ENCODE peak calls at places on chromosomes 1 and 21, in nine cellular contexts. C is IMR-90; L is CD8-positive, alpha-beta memory T cell; P is trophoblast cell; K is thoracic aorta; Q is AG04450; M is left ventricle myocardium inferior; Y is astrocyte; T is testis. F is an unnamed sample.

GRCh38 chr1:19310720-19311502 is 1.0 kb downstream of the AKR7A2 start:
- DNase-seq in C (peak), L (peak), P (no peak), K (no peak), Q (no peak), M (no peak), Y (no peak), T (no peak), F (no peak)

GRCh38 chr1:26102046-26102925 is 9.3 kb upstream of the PDIK1L start:
- DNase-seq in C (peak), L (no peak), P (no peak), K (no peak), Q (no peak), M (no peak), Y (no peak), T (no peak), F (no peak)

GRCh38 chr1:233509596-233509995 is 104.3 kb upstream of the KCNK1 start:
- DNase-seq in C (no peak), L (no peak), P (no peak), K (no peak), Q (no peak), M (no peak), Y (no peak), T (no peak), F (no peak)

GRCh38 chr1:232766224-232766890 is 38.9 kb upstream of the MAP10 start:
- DNase-seq in C (no peak), L (no peak), P (no peak), K (no peak), Q (no peak), M (no peak), Y (peak), T (no peak), F (no peak)

GRCh38 chr21:34743831-34744230 is 75.0 kb downstream of the CLIC6 start:
- DNase-seq in C (peak), L (no peak), P (no peak), K (no peak), Q (no peak), M (no peak), Y (peak), T (no peak), F (peak)

GRCh38 chr1:185412385-185413074 is 95.5 kb upstream of the IVNS1ABP start:
- DNase-seq in C (no peak), L (no peak), P (no peak), K (no peak), Q (no peak), M (no peak), Y (no peak), T (no peak), F (peak)

GRCh38 chr1:31152181-31152768 is 86.8 kb upstream of the PUM1 start:
- DNase-seq in C (peak), L (no peak), P (peak), K (no peak), Q (peak), M (no peak), Y (peak), T (no peak), F (no peak)

GRCh38 chr1:91828583-91829281 is 57.2 kb downstream of the TGFBR3 start:
- DNase-seq in C (no peak), L (no peak), P (peak), K (no peak), Q (no peak), M (no peak), Y (no peak), T (no peak), F (no peak)

GRCh38 chr1:83512371-83513004 is 486.4 kb downstream of the TTLL7 start:
- DNase-seq in C (no peak), L (no peak), P (no peak), K (no peak), Q (no peak), M (no peak), Y (no peak), T (no peak), F (no peak)

GRCh38 chr1:154943649-154944421 is 7.3 kb upstream of the PMVK start:
- DNase-seq in C (peak), L (no peak), P (no peak), K (no peak), Q (no peak), M (no peak), Y (no peak), T (peak), F (no peak)

GRCh38 chr1:176178316-176178715 is 28.8 kb downstream of the COP1 start:
- DNase-seq in C (no peak), L (no peak), P (no peak), K (no peak), Q (no peak), M (no peak), Y (no peak), T (no peak), F (no peak)

GRCh38 chr1:107991371-107992066 is 26.5 kb upstream of the VAV3 start:
- DNase-seq in C (no peak), L (no peak), P (peak), K (no peak), Q (no peak), M (no peak), Y (peak), T (peak), F (no peak)

GRCh38 chr1:237542525-237543418 is 347.9 kb downstream of the ZP4 start:
- DNase-seq in C (no peak), L (no peak), P (no peak), K (no peak), Q (no peak), M (no peak), Y (no peak), T (no peak), F (no peak)

GRCh38 chr1:30668546-30669327 is 54.6 kb downstream of the MATN1 start:
- DNase-seq in C (peak), L (no peak), P (no peak), K (no peak), Q (no peak), M (no peak), Y (no peak), T (no peak), F (no peak)

GRCh38 chr1:198622532-198623218 is 16.2 kb upstream of the PTPRC start:
- DNase-seq in C (no peak), L (no peak), P (no peak), K (no peak), Q (no peak), M (no peak), Y (no peak), T (no peak), F (no peak)

GRCh38 chr1:118204106-118204505 is 19.1 kb upstream of the SPAG17 start:
- DNase-seq in C (no peak), L (no peak), P (no peak), K (no peak), Q (no peak), M (no peak), Y (no peak), T (no peak), F (no peak)

GRCh38 chr1:34113887-34114286 is 51.1 kb downstream of the CSMD2 start:
- DNase-seq in C (no peak), L (no peak), P (peak), K (no peak), Q (no peak), M (no peak), Y (no peak), T (no peak), F (no peak)

GRCh38 chr1:201095581-201096531 is 16.4 kb downstream of the CACNA1S start:
- DNase-seq in C (no peak), L (no peak), P (no peak), K (no peak), Q (no peak), M (no peak), Y (no peak), T (no peak), F (no peak)

GRCh38 chr1:149993764-149994163 is 16.8 kb downstream of the OTUD7B start:
- DNase-seq in C (no peak), L (no peak), P (no peak), K (no peak), Q (no peak), M (no peak), Y (no peak), T (no peak), F (no peak)

GRCh38 chr1:94591791-94592565 is 50.4 kb upstream of the F3 start:
- DNase-seq in C (no peak), L (no peak), P (no peak), K (no peak), Q (no peak), M (no peak), Y (no peak), T (no peak), F (no peak)

GRCh38 chr1:214700381-214700780 is 97.4 kb downstream of the CENPF start:
- DNase-seq in C (no peak), L (no peak), P (no peak), K (no peak), Q (no peak), M (no peak), Y (no peak), T (no peak), F (no peak)

GRCh38 chr21:33451634-33452071 is 28.1 kb downstream of the TMEM50B start:
- DNase-seq in C (peak), L (no peak), P (no peak), K (no peak), Q (no peak), M (no peak), Y (no peak), T (no peak), F (no peak)

GRCh38 chr1:113976609-113977278 is 2.5 kb upstream of the OLFML3 start:
- DNase-seq in C (peak), L (no peak), P (no peak), K (no peak), Q (no peak), M (no peak), Y (peak), T (peak), F (no peak)

GRCh38 chr21:39637197-39637970 is 24.6 kb downstream of the B3GALT5 start:
- DNase-seq in C (no peak), L (no peak), P (no peak), K (no peak), Q (no peak), M (no peak), Y (no peak), T (no peak), F (no peak)

GRCh38 chr1:226685196-226685820 is 53.8 kb downstream of the ITPKB start:
- DNase-seq in C (no peak), L (no peak), P (no peak), K (no peak), Q (no peak), M (no peak), Y (no peak), T (no peak), F (no peak)

GRCh38 chr1:19066248-19066873 is 109.9 kb upstream of the IFFO2 start:
- DNase-seq in C (peak), L (no peak), P (no peak), K (no peak), Q (no peak), M (no peak), Y (no peak), T (no peak), F (no peak)

GRCh38 chr1:15432327-15432726 is 5.9 kb upstream of the CTRC start:
- DNase-seq in C (no peak), L (no peak), P (no peak), K (no peak), Q (no peak), M (no peak), Y (no peak), T (no peak), F (no peak)

GRCh38 chr21:35635261-35635660 is 425.1 kb downstream of the SETD4 start:
- DNase-seq in C (peak), L (no peak), P (peak), K (no peak), Q (no peak), M (no peak), Y (peak), T (no peak), F (no peak)

GRCh38 chr1:25613091-25613490 is 3.5 kb upstream of the MAN1C1 start:
- DNase-seq in C (no peak), L (no peak), P (no peak), K (no peak), Q (no peak), M (no peak), Y (no peak), T (no peak), F (no peak)

GRCh38 chr1:76657618-76658017 is 209.7 kb upstream of the ST6GALNAC5 start:
- DNase-seq in C (no peak), L (no peak), P (no peak), K (no peak), Q (no peak), M (no peak), Y (no peak), T (no peak), F (no peak)

GRCh38 chr1:117695796-117696505 is 90.1 kb downstream of the TENT5C start:
- DNase-seq in C (peak), L (no peak), P (peak), K (no peak), Q (peak), M (no peak), Y (peak), T (no peak), F (no peak)

GRCh38 chr1:109687641-109688499 is at the start of gene GSTM1:
- DNase-seq in C (no peak), L (no peak), P (peak), K (no peak), Q (no peak), M (no peak), Y (no peak), T (no peak), F (no peak)

GRCh38 chr21:38027901-38028300 is 111.6 kb upstream of the KCNJ6 start:
- DNase-seq in C (no peak), L (no peak), P (no peak), K (no peak), Q (no peak), M (no peak), Y (peak), T (no peak), F (no peak)

GRCh38 chr1:77416692-77417450 is 135.1 kb downstream of the AK5 start:
- DNase-seq in C (peak), L (no peak), P (no peak), K (no peak), Q (no peak), M (no peak), Y (no peak), T (no peak), F (no peak)

GRCh38 chr21:38859852-38860251 is 54.1 kb downstream of the ETS2 start:
- DNase-seq in C (peak), L (no peak), P (no peak), K (no peak), Q (no peak), M (no peak), Y (no peak), T (no peak), F (no peak)

DNA sequence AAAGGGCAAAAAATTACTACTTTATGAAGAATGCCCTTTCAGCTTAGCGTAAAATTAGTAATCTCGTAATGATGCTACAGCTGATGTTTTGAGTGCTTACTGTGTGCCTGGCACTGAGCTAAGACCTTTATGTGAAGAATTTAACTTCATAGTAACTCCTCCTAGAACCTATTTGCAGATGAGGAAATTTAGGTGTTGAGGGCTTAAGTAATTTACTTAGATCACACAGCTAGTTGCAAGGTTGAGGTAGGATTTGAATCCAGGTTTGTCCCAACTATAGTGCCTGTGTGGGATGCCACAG is 1.4 kb downstream of the ZMYM4 start:
- DNase-seq in C (no peak), L (no peak), P (no peak), K (no peak), Q (no peak), M (no peak), Y (no peak), T (no peak), F (no peak)
- H3K27ac ChIP-seq in C (no peak), L (peak), P (no peak), K (no peak), Q (no peak), M (peak), Y (no peak), T (no peak), F (no peak)

DNA sequence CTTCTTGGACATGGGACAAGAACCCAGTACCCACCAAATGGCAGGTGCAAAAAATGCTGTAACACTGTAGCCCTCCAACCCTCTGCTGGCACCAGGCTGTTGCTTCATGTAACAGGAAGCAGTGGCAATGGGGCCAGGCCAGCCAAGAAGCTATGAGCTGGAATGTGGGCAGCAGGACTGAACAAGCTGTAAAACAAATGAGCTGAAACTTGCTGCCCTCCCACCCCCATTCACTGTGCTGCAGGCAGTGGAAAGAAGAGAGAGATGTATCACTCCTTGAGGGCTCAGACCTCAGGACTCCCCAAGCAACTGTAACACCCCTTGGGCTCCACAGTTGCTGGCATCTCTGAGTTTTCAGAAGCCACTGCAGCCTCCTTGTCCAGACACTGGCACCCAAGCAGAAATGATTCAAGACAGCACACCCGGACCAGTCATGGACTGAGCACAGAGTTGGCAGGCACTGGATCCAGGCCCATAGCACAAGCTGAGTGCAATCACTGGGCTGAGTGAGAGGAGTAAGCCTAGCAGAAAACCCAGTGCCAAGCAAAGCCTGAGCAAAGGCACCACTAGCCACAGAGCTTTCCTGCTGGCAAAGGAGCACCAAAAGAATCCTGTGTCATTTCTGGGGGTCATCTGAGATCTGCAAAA is 321.4 kb upstream of the CXADR start:
- DNase-seq in C (no peak), L (no peak), P (no peak), K (no peak), Q (no peak), M (no peak), Y (no peak), T (no peak), F (no peak)
- H3K4me3 ChIP-seq in C (no peak), L (no peak), P (no peak), K (no peak), Q (no peak), M (no peak), Y (no peak), T (no peak), F (peak)

GRCh38 chr1:163178628-163179027 is 24.1 kb downstream of the RGS5 start:
- DNase-seq in C (no peak), L (no peak), P (no peak), K (no peak), Q (no peak), M (no peak), Y (no peak), T (no peak), F (no peak)
- H3K27ac ChIP-seq in C (no peak), L (no peak), P (no peak), K (peak), Q (no peak), M (no peak), Y (no peak), T (no peak), F (no peak)

DNA sequence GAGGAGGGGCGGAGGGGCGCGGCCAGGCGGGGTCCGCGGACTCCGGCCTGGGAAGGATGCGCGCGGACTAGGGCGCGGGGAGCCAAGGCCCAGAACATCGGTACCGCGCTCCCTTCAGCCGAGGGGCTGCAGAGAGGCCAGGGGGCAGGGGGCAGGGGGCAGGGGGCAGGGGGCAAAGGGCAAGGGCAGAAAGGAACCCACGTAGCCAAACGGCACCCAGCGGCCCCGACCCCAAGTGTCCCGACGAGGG is 516 bp downstream of the NPHP4 start:
- DNase-seq in C (no peak), L (no peak), P (no peak), K (no peak), Q (no peak), M (peak), Y (no peak), T (peak), F (no peak)
- H3K4me3 ChIP-seq in C (peak), L (peak), P (peak), K (peak), Q (peak), M (peak), Y (peak), T (peak), F (peak)

DNA sequence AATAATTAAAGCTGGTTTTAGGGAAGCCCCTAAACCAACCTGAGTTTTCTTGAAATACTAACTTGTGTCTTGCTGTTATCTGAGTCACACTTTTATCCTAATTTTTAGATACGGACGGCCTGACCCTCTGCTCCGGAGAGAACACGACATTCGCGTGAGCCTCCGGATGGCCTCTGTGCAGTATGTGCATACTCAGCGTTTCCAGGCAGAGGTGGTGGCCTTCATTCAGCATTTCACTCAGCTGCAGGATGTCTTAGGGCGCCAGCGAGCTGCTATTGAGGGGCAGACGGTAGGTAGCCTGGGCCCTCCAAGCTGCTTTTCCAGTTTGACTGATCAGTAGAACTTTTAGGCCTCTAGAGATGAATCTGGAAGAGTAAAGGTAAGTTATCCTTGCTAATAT is 63.6 kb downstream of the VPS13D start:
- DNase-seq in C (no peak), L (no peak), P (no peak), K (no peak), Q (no peak), M (no peak), Y (no peak), T (no peak), F (no peak)
- H3K27ac ChIP-seq in C (no peak), L (no peak), P (no peak), K (peak), Q (no peak), M (no peak), Y (no peak), T (no peak), F (no peak)